ENCODE peak calls at places on chromosomes 2 and 18, in six cellular contexts. P is K562, Y is small intestine, S is GM23338, L is A673, I is Peyer's patch. H is an unnamed sample.

GRCh38 chr2:24342110-24342910 is 18.0 kb downstream of the ITSN2 start:
- DNase-seq in P (no peak), Y (peak; percentile 57), S (no peak), L (no peak), I (no peak), H (no peak)

GRCh38 chr2:27494944-27495554 is at the start of gene FNDC4:
- DNase-seq in P (peak; percentile 83), Y (no peak), S (peak; percentile 76), L (peak; percentile 34), I (no peak), H (no peak)

GRCh38 chr18:62877448-62878221 is 162.3 kb downstream of the PHLPP1 start:
- DNase-seq in P (no peak), Y (no peak), S (peak; percentile 97), L (peak; percentile 17), I (no peak), H (no peak)

GRCh38 chr2:218257390-218257981 is 3.3 kb upstream of the GPBAR1 start:
- DNase-seq in P (peak; percentile 65), Y (peak; percentile 30), S (peak; percentile 91), L (peak; percentile 71), I (peak; percentile 67), H (peak; percentile 71)

GRCh38 chr2:12284487-12284886 is 432.2 kb upstream of the TRIB2 start:
- DNase-seq in P (no peak), Y (no peak), S (no peak), L (peak; percentile 49), I (no peak), H (no peak)

GRCh38 chr2:222257645-222258044 is 41.2 kb downstream of the PAX3 start:
- DNase-seq in P (no peak), Y (no peak), S (no peak), L (no peak), I (no peak), H (no peak)

GRCh38 chr2:102033028-102033749 is 41.4 kb downstream of the IL1R2 start:
- DNase-seq in P (no peak), Y (no peak), S (no peak), L (no peak), I (peak; percentile 36), H (peak; percentile 97)

GRCh38 chr2:51624995-51625394 is 593.1 kb upstream of the NRXN1 start:
- DNase-seq in P (no peak), Y (no peak), S (no peak), L (peak; percentile 0), I (no peak), H (no peak)

GRCh38 chr2:132403176-132403575 is 13.4 kb upstream of the GPR39 start:
- DNase-seq in P (no peak), Y (no peak), S (no peak), L (no peak), I (no peak), H (no peak)

GRCh38 chr2:236776695-236777251 is 207.1 kb downstream of the ACKR3 start:
- DNase-seq in P (no peak), Y (no peak), S (no peak), L (no peak), I (no peak), H (no peak)

GRCh38 chr18:77911973-77912372 is 662.3 kb downstream of the GALR1 start:
- DNase-seq in P (no peak), Y (no peak), S (no peak), L (no peak), I (no peak), H (no peak)

GRCh38 chr2:172082944-172083718 is 2.2 kb upstream of the DLX1 start:
- DNase-seq in P (no peak), Y (no peak), S (peak; percentile 70), L (no peak), I (no peak), H (no peak)

GRCh38 chr18:78659748-78660147 is 319.9 kb upstream of the SALL3 start:
- DNase-seq in P (peak; percentile 15), Y (no peak), S (peak; percentile 50), L (no peak), I (no peak), H (no peak)

GRCh38 chr18:48152549-48152948 is 222.1 kb upstream of the SMAD2 start:
- DNase-seq in P (no peak), Y (no peak), S (no peak), L (no peak), I (no peak), H (no peak)

GRCh38 chr2:33268246-33268831 is 208.1 kb upstream of the RASGRP3 start:
- DNase-seq in P (no peak), Y (no peak), S (no peak), L (no peak), I (no peak), H (no peak)

GRCh38 chr2:130355181-130355577 is 677 bp upstream of the PTPN18 start:
- DNase-seq in P (no peak), Y (peak; percentile 55), S (no peak), L (no peak), I (no peak), H (no peak)

GRCh38 chr2:111094686-111095085 is 26.0 kb upstream of the BCL2L11 start:
- DNase-seq in P (no peak), Y (no peak), S (no peak), L (no peak), I (no peak), H (no peak)

GRCh38 chr2:96888082-96889011 is 18.5 kb upstream of the SEMA4C start:
- DNase-seq in P (no peak), Y (peak; percentile 46), S (no peak), L (no peak), I (no peak), H (no peak)

GRCh38 chr18:24923138-24923537 is 428.8 kb downstream of the ZNF521 start:
- DNase-seq in P (no peak), Y (no peak), S (no peak), L (no peak), I (no peak), H (no peak)

GRCh38 chr2:197777823-197778407 is 7.2 kb downstream of the BOLL start:
- DNase-seq in P (no peak), Y (peak; percentile 31), S (peak; percentile 51), L (peak; percentile 62), I (no peak), H (no peak)

GRCh38 chr2:203722411-203722810 is 16.0 kb downstream of the CD28 start:
- DNase-seq in P (no peak), Y (no peak), S (no peak), L (no peak), I (no peak), H (no peak)

GRCh38 chr2:22784586-22784985 is 600.4 kb upstream of the KLHL29 start:
- DNase-seq in P (no peak), Y (no peak), S (no peak), L (no peak), I (no peak), H (no peak)

GRCh38 chr2:218166791-218167190 is at the start of gene CXCR1:
- DNase-seq in P (no peak), Y (peak; percentile 15), S (no peak), L (no peak), I (no peak), H (peak; percentile 69)

GRCh38 chr2:234587341-234588053 is 90.6 kb upstream of the ARL4C start:
- DNase-seq in P (no peak), Y (no peak), S (no peak), L (peak; percentile 77), I (no peak), H (no peak)

GRCh38 chr18:25896178-25896780 is 194.1 kb downstream of the SS18 start:
- DNase-seq in P (peak; percentile 58), Y (peak; percentile 16), S (peak; percentile 79), L (peak; percentile 54), I (no peak), H (peak; percentile 40)

GRCh38 chr2:197673142-197673541 is 2.2 kb downstream of the RFTN2 start:
- DNase-seq in P (no peak), Y (no peak), S (peak; percentile 16), L (peak; percentile 2), I (no peak), H (no peak)

GRCh38 chr2:201952212-201952611 is 81.4 kb upstream of the FZD7 start:
- DNase-seq in P (no peak), Y (no peak), S (peak; percentile 71), L (no peak), I (no peak), H (no peak)

GRCh38 chr2:48754874-48755273 is 650 bp downstream of the LHCGR start:
- DNase-seq in P (no peak), Y (no peak), S (peak; percentile 39), L (no peak), I (no peak), H (no peak)

GRCh38 chr2:218745160-218745558 is 34.5 kb downstream of the TTLL4 start:
- DNase-seq in P (no peak), Y (no peak), S (no peak), L (no peak), I (no peak), H (peak; percentile 92)

GRCh38 chr2:191318037-191318728 is 73.0 kb downstream of the MYO1B start:
- DNase-seq in P (no peak), Y (peak; percentile 16), S (no peak), L (peak; percentile 25), I (no peak), H (no peak)

GRCh38 chr18:59286341-59286740 is 13.1 kb upstream of the RAX start:
- DNase-seq in P (no peak), Y (no peak), S (no peak), L (no peak), I (no peak), H (no peak)

GRCh38 chr2:26281226-26281625 is 36.5 kb downstream of the HADHB start:
- DNase-seq in P (no peak), Y (peak; percentile 96), S (no peak), L (no peak), I (no peak), H (no peak)
- H3K27ac ChIP-seq in P (no peak overlapping the region), Y (no peak overlapping the region), S (no peak overlapping the region), L (no peak overlapping the region), I (no peak overlapping the region), H (no peak overlapping the region)

GRCh38 chr18:54878662-54879058 is 50.4 kb downstream of the RAB27B start:
- DNase-seq in P (no peak), Y (no peak), S (no peak), L (no peak), I (no peak), H (no peak)
- H3K27ac ChIP-seq in P (no peak overlapping the region), Y (no peak overlapping the region), S (no peak overlapping the region), L (no peak overlapping the region), I (no peak overlapping the region), H (no peak overlapping the region)

GRCh38 chr2:105244443-105244842 is 2.9 kb downstream of the GPR45 start:
- DNase-seq in P (no peak), Y (no peak), S (no peak), L (no peak), I (no peak), H (no peak)
- H3K27ac ChIP-seq in P (no peak overlapping the region), Y (no peak overlapping the region), S (no peak overlapping the region), L (no peak overlapping the region), I (no peak overlapping the region), H (no peak overlapping the region)

GRCh38 chr2:46850742-46851141 is 64.9 kb downstream of the MCFD2 start:
- DNase-seq in P (peak; percentile 62), Y (no peak), S (no peak), L (no peak), I (no peak), H (no peak)

GRCh38 chr2:46854260-46854659 is 61.3 kb downstream of the MCFD2 start:
- DNase-seq in P (no peak), Y (no peak), S (no peak), L (no peak), I (no peak), H (no peak)

GRCh38 chr2:46849741-46850474 is 65.7 kb downstream of the MCFD2 start:
- DNase-seq in P (peak; percentile 80), Y (peak; percentile 35), S (no peak), L (peak; percentile 59), I (no peak), H (no peak)

GRCh38 chr2:46852124-46852523 is 63.5 kb downstream of the MCFD2 start:
- DNase-seq in P (no peak), Y (no peak), S (no peak), L (no peak), I (no peak), H (no peak)

GRCh38 chr2:46852598-46852997 is 63.0 kb downstream of the MCFD2 start:
- DNase-seq in P (no peak), Y (no peak), S (no peak), L (no peak), I (no peak), H (no peak)
- H3K27ac ChIP-seq in P (no peak overlapping the region), Y (no peak overlapping the region), S (no peak overlapping the region), L (no peak overlapping the region), I (no peak overlapping the region), H (no peak overlapping the region)